ENCODE peak calls at places on chromosomes 11 and 22, in four cellular contexts. T is caudate nucleus; B is HFF-Myc; R is activated naive CD8-positive, alpha-beta T cell treated with anti-CD3 and anti-CD28 coated beads, Interleukin-2, amount 10 ng/mL, durations not matched to agents 7 days and 5 days. Z is an unnamed sample.

GRCh38 chr22:42560781-42561180 is 7.0 kb downstream of the SERHL2 start:
- DNase-seq in B (no peak), T (no peak), R (no peak), Z (no peak)

GRCh38 chr11:123434262-123434661 is 4.2 kb downstream of the GRAMD1B start:
- DNase-seq in R (no peak), T (no peak), B (no peak), Z (no peak)

GRCh38 chr22:32617271-32617670 is 142.7 kb downstream of the FBXO7 start:
- DNase-seq in R (no peak), T (no peak), B (no peak), Z (no peak)

GRCh38 chr11:118148877-118149276 is 3.7 kb downstream of the SCN4B start:
- DNase-seq in R (no peak), B (no peak), T (no peak), Z (no peak)

GRCh38 chr11:45852712-45853101 is 5.4 kb downstream of the CRY2 start:
- DNase-seq in R (no peak), T (no peak), B (no peak), Z (no peak)

GRCh38 chr22:21896951-21897513 is 29.6 kb upstream of the MAPK1 start:
- DNase-seq in R (no peak), B (no peak), T (no peak), Z (no peak)

GRCh38 chr11:68804786-68805185 is 36.9 kb downstream of the CPT1A start:
- DNase-seq in B (no peak), R (no peak), T (no peak), Z (no peak)

GRCh38 chr11:96254087-96254486 is 88.9 kb downstream of the MAML2 start:
- DNase-seq in B (no peak), T (no peak), R (no peak), Z (no peak)

GRCh38 chr11:121464352-121464946 is 11.7 kb upstream of the SORL1-AS1 start:
- DNase-seq in T (no peak), R (peak), B (peak), Z (peak)

GRCh38 chr11:1844221-1845094 is 5.7 kb downstream of the TNNI2 start:
- DNase-seq in B (no peak), R (peak), T (no peak), Z (no peak)

GRCh38 chr11:130831506-130832385 is 84.5 kb downstream of the SNX19 start:
- DNase-seq in T (peak), R (no peak), B (peak), Z (no peak)

GRCh38 chr11:79438631-79439429 is 2.0 kb downstream of the TENM4 start:
- DNase-seq in T (peak), B (no peak), R (peak), Z (no peak)

GRCh38 chr11:85961930-85962363 is 106.8 kb downstream of the CCDC83 start:
- DNase-seq in T (no peak), R (no peak), B (no peak), Z (no peak)

GRCh38 chr11:1239596-1240205 is 16.8 kb downstream of the MUC5B start:
- DNase-seq in T (no peak), B (no peak), R (no peak), Z (no peak)

GRCh38 chr22:46262449-46263207 is 515 bp downstream of the PKDREJ start:
- DNase-seq in B (no peak), R (peak), T (no peak), Z (peak)

GRCh38 chr11:111745719-111746504 is 20.3 kb downstream of the PPP2R1B start:
- DNase-seq in R (no peak), T (no peak), B (no peak), Z (no peak)

Z was measured in lung.